ENCODE peak calls at places on chromosomes 4 and X, in nine cellular contexts. One of them, this sample, is unnamed.

GRCh38 chrX:150224676-150225075 is 138.4 kb upstream of the MAMLD1 start:
- DNase-seq in body of pancreas: no peak
- DNase-seq in H9: no peak
- DNase-seq in neural crest cell: no peak
- DNase-seq in fibroblast of lung: no peak
- DNase-seq in KBM-7: no peak
- DNase-seq in NCI-H345: no peak
- DNase-seq in bronchial epithelial cell: no peak
- DNase-seq in AML-193: no peak
- DNase-seq in this sample: no peak

GRCh38 chr4:156805696-156806095 is 165.9 kb downstream of the PDGFC start:
- DNase-seq in body of pancreas: no peak
- DNase-seq in H9: no peak
- DNase-seq in neural crest cell: no peak
- DNase-seq in fibroblast of lung: peak
- DNase-seq in KBM-7: no peak
- DNase-seq in NCI-H345: no peak
- DNase-seq in bronchial epithelial cell: peak
- DNase-seq in AML-193: no peak
- DNase-seq in this sample: peak

GRCh38 chr4:10098770-10099139 is 17.8 kb downstream of the WDR1 start:
- DNase-seq in body of pancreas: no peak
- DNase-seq in H9: no peak
- DNase-seq in neural crest cell: no peak
- DNase-seq in fibroblast of lung: peak
- DNase-seq in KBM-7: no peak
- DNase-seq in NCI-H345: no peak
- DNase-seq in bronchial epithelial cell: peak
- DNase-seq in AML-193: no peak
- DNase-seq in this sample: no peak

GRCh38 chrX:86066998-86067397 is 19.6 kb upstream of the CHM start:
- DNase-seq in body of pancreas: no peak
- DNase-seq in H9: no peak
- DNase-seq in neural crest cell: no peak
- DNase-seq in fibroblast of lung: no peak
- DNase-seq in KBM-7: peak
- DNase-seq in NCI-H345: no peak
- DNase-seq in bronchial epithelial cell: no peak
- DNase-seq in AML-193: no peak
- DNase-seq in this sample: no peak

GRCh38 chr4:78166582-78166981 is 109.5 kb downstream of the FRAS1 start:
- DNase-seq in body of pancreas: no peak
- DNase-seq in H9: no peak
- DNase-seq in neural crest cell: no peak
- DNase-seq in fibroblast of lung: peak
- DNase-seq in KBM-7: peak
- DNase-seq in NCI-H345: no peak
- DNase-seq in bronchial epithelial cell: no peak
- DNase-seq in AML-193: no peak
- DNase-seq in this sample: no peak

GRCh38 chr4:38620527-38620926 is 43.5 kb upstream of the KLF3 start:
- DNase-seq in body of pancreas: no peak
- DNase-seq in H9: no peak
- DNase-seq in neural crest cell: no peak
- DNase-seq in fibroblast of lung: no peak
- DNase-seq in KBM-7: no peak
- DNase-seq in NCI-H345: no peak
- DNase-seq in bronchial epithelial cell: no peak
- DNase-seq in AML-193: no peak
- DNase-seq in this sample: no peak

GRCh38 chr4:7004331-7004730 is 38.8 kb upstream of the TADA2B start:
- DNase-seq in body of pancreas: no peak
- DNase-seq in H9: no peak
- DNase-seq in neural crest cell: no peak
- DNase-seq in fibroblast of lung: peak
- DNase-seq in KBM-7: no peak
- DNase-seq in NCI-H345: no peak
- DNase-seq in bronchial epithelial cell: no peak
- DNase-seq in AML-193: no peak
- DNase-seq in this sample: no peak

GRCh38 chr4:112865443-112865842 is 184.0 kb upstream of the ANK2 start:
- DNase-seq in body of pancreas: no peak
- DNase-seq in H9: no peak
- DNase-seq in neural crest cell: no peak
- DNase-seq in fibroblast of lung: peak
- DNase-seq in KBM-7: no peak
- DNase-seq in NCI-H345: no peak
- DNase-seq in bronchial epithelial cell: peak
- DNase-seq in AML-193: no peak
- DNase-seq in this sample: no peak

GRCh38 chr4:57490520-57490919 is 380.3 kb upstream of the IGFBP7 start:
- DNase-seq in body of pancreas: no peak
- DNase-seq in H9: no peak
- DNase-seq in neural crest cell: no peak
- DNase-seq in fibroblast of lung: no peak
- DNase-seq in KBM-7: no peak
- DNase-seq in NCI-H345: peak
- DNase-seq in bronchial epithelial cell: peak
- DNase-seq in AML-193: no peak
- DNase-seq in this sample: no peak

GRCh38 chr4:1793496-1793840 is 375 bp downstream of the FGFR3 start:
- DNase-seq in body of pancreas: no peak
- DNase-seq in H9: no peak
- DNase-seq in neural crest cell: no peak
- DNase-seq in fibroblast of lung: peak
- DNase-seq in KBM-7: peak
- DNase-seq in NCI-H345: no peak
- DNase-seq in bronchial epithelial cell: no peak
- DNase-seq in AML-193: no peak
- DNase-seq in this sample: no peak

GRCh38 chr4:102867278-102868152 is 1.3 kb upstream of the CISD2 start:
- DNase-seq in body of pancreas: no peak
- DNase-seq in H9: no peak
- DNase-seq in neural crest cell: no peak
- DNase-seq in fibroblast of lung: no peak
- DNase-seq in KBM-7: peak
- DNase-seq in NCI-H345: no peak
- DNase-seq in bronchial epithelial cell: no peak
- DNase-seq in AML-193: peak
- DNase-seq in this sample: no peak

GRCh38 chr4:41375561-41375960 is 118.8 kb downstream of the UCHL1 start:
- DNase-seq in body of pancreas: no peak
- DNase-seq in H9: no peak
- DNase-seq in neural crest cell: no peak
- DNase-seq in fibroblast of lung: no peak
- DNase-seq in KBM-7: no peak
- DNase-seq in NCI-H345: no peak
- DNase-seq in bronchial epithelial cell: no peak
- DNase-seq in AML-193: no peak
- DNase-seq in this sample: no peak

GRCh38 chrX:72258174-72258573 is 18.9 kb downstream of the RPS4X start:
- DNase-seq in body of pancreas: no peak
- DNase-seq in H9: no peak
- DNase-seq in neural crest cell: no peak
- DNase-seq in fibroblast of lung: peak
- DNase-seq in KBM-7: no peak
- DNase-seq in NCI-H345: no peak
- DNase-seq in bronchial epithelial cell: no peak
- DNase-seq in AML-193: no peak
- DNase-seq in this sample: no peak

GRCh38 chr4:138972956-138973819 is 42.4 kb upstream of the NOCT start:
- DNase-seq in body of pancreas: no peak
- DNase-seq in H9: peak
- DNase-seq in neural crest cell: no peak
- DNase-seq in fibroblast of lung: no peak
- DNase-seq in KBM-7: no peak
- DNase-seq in NCI-H345: no peak
- DNase-seq in bronchial epithelial cell: no peak
- DNase-seq in AML-193: peak
- DNase-seq in this sample: peak

GRCh38 chr4:130814896-130815295 is 1718.9 kb downstream of the C4orf33 start:
- DNase-seq in body of pancreas: no peak
- DNase-seq in H9: no peak
- DNase-seq in neural crest cell: no peak
- DNase-seq in fibroblast of lung: no peak
- DNase-seq in KBM-7: no peak
- DNase-seq in NCI-H345: no peak
- DNase-seq in bronchial epithelial cell: no peak
- DNase-seq in AML-193: no peak
- DNase-seq in this sample: no peak

GRCh38 chr4:11230888-11231287 is 197.8 kb downstream of the HS3ST1 start:
- DNase-seq in body of pancreas: no peak
- DNase-seq in H9: peak
- DNase-seq in neural crest cell: no peak
- DNase-seq in fibroblast of lung: no peak
- DNase-seq in KBM-7: no peak
- DNase-seq in NCI-H345: no peak
- DNase-seq in bronchial epithelial cell: no peak
- DNase-seq in AML-193: no peak
- DNase-seq in this sample: no peak

GRCh38 chr4:47532658-47533057 is 47.6 kb downstream of the ATP10D start:
- DNase-seq in body of pancreas: no peak
- DNase-seq in H9: no peak
- DNase-seq in neural crest cell: no peak
- DNase-seq in fibroblast of lung: no peak
- DNase-seq in KBM-7: no peak
- DNase-seq in NCI-H345: no peak
- DNase-seq in bronchial epithelial cell: peak
- DNase-seq in AML-193: no peak
- DNase-seq in this sample: no peak

GRCh38 chr4:152109585-152110509 is 349.0 kb upstream of the GATB start:
- DNase-seq in body of pancreas: no peak
- DNase-seq in H9: no peak
- DNase-seq in neural crest cell: no peak
- DNase-seq in fibroblast of lung: no peak
- DNase-seq in KBM-7: no peak
- DNase-seq in NCI-H345: no peak
- DNase-seq in bronchial epithelial cell: no peak
- DNase-seq in AML-193: no peak
- DNase-seq in this sample: no peak

GRCh38 chr4:102606261-102606660 is 105.1 kb downstream of the NFKB1 start:
- DNase-seq in body of pancreas: no peak
- DNase-seq in H9: no peak
- DNase-seq in neural crest cell: no peak
- DNase-seq in fibroblast of lung: no peak
- DNase-seq in KBM-7: no peak
- DNase-seq in NCI-H345: no peak
- DNase-seq in bronchial epithelial cell: no peak
- DNase-seq in AML-193: no peak
- DNase-seq in this sample: no peak

GRCh38 chrX:9362529-9362928 is 102.3 kb upstream of the TBL1X start:
- DNase-seq in body of pancreas: no peak
- DNase-seq in H9: no peak
- DNase-seq in neural crest cell: no peak
- DNase-seq in fibroblast of lung: no peak
- DNase-seq in KBM-7: no peak
- DNase-seq in NCI-H345: no peak
- DNase-seq in bronchial epithelial cell: no peak
- DNase-seq in AML-193: no peak
- DNase-seq in this sample: no peak

GRCh38 chr4:81472249-81473085 is 760 bp upstream of the RASGEF1B start:
- DNase-seq in body of pancreas: peak
- DNase-seq in H9: peak
- DNase-seq in neural crest cell: no peak
- DNase-seq in fibroblast of lung: no peak
- DNase-seq in KBM-7: peak
- DNase-seq in NCI-H345: peak
- DNase-seq in bronchial epithelial cell: no peak
- DNase-seq in AML-193: peak
- DNase-seq in this sample: no peak

GRCh38 chrX:70096052-70096451 is 33.8 kb downstream of the OTUD6A start:
- DNase-seq in body of pancreas: no peak
- DNase-seq in H9: peak
- DNase-seq in neural crest cell: no peak
- DNase-seq in fibroblast of lung: no peak
- DNase-seq in KBM-7: no peak
- DNase-seq in NCI-H345: no peak
- DNase-seq in bronchial epithelial cell: peak
- DNase-seq in AML-193: no peak
- DNase-seq in this sample: no peak

GRCh38 chrX:13090261-13091110 is 46.1 kb upstream of the FAM9C start:
- DNase-seq in body of pancreas: no peak
- DNase-seq in H9: no peak
- DNase-seq in neural crest cell: no peak
- DNase-seq in fibroblast of lung: no peak
- DNase-seq in KBM-7: peak
- DNase-seq in NCI-H345: no peak
- DNase-seq in bronchial epithelial cell: no peak
- DNase-seq in AML-193: peak
- DNase-seq in this sample: no peak

GRCh38 chrX:67922950-67923349 is 379.1 kb downstream of the AR start:
- DNase-seq in body of pancreas: no peak
- DNase-seq in H9: no peak
- DNase-seq in neural crest cell: no peak
- DNase-seq in fibroblast of lung: no peak
- DNase-seq in KBM-7: no peak
- DNase-seq in NCI-H345: no peak
- DNase-seq in bronchial epithelial cell: peak
- DNase-seq in AML-193: no peak
- DNase-seq in this sample: no peak

GRCh38 chr4:48752726-48753125 is 27.4 kb downstream of the FRYL start:
- DNase-seq in body of pancreas: no peak
- DNase-seq in H9: no peak
- DNase-seq in neural crest cell: no peak
- DNase-seq in fibroblast of lung: peak
- DNase-seq in KBM-7: peak
- DNase-seq in NCI-H345: no peak
- DNase-seq in bronchial epithelial cell: no peak
- DNase-seq in AML-193: no peak
- DNase-seq in this sample: no peak

This sample was measured in NCI-H1417 treated with DMSO at 0.1 percent for 48 hours.